ENCODE peak calls at places on chromosomes 11 and 22, in six cellular contexts. One of them, this sample, is unnamed.

GRCh38 chr11:132780051-132780450 is 752.2 kb downstream of the OPCML start:
- DNase-seq in kidney epithelial cell: no peak
- DNase-seq in cardiac muscle cell: no peak
- DNase-seq in breast epithelium: no peak
- DNase-seq in GM13977: no peak
- DNase-seq in choroid plexus epithelial cell: peak
- DNase-seq in this sample: no peak

GRCh38 chr11:60328460-60328859 is 1.4 kb downstream of the MS4A6E start:
- DNase-seq in kidney epithelial cell: no peak
- DNase-seq in breast epithelium: no peak
- DNase-seq in GM13977: no peak
- DNase-seq in choroid plexus epithelial cell: no peak
- DNase-seq in cardiac muscle cell: no peak
- DNase-seq in this sample: no peak

GRCh38 chr22:42443240-42444059 is 11.2 kb upstream of the NFAM1 start:
- DNase-seq in cardiac muscle cell: peak
- DNase-seq in kidney epithelial cell: no peak
- DNase-seq in choroid plexus epithelial cell: no peak
- DNase-seq in GM13977: no peak
- DNase-seq in breast epithelium: no peak
- DNase-seq in this sample: no peak

GRCh38 chr22:25668437-25668836 is 73.6 kb upstream of the MYO18B start:
- DNase-seq in GM13977: no peak
- DNase-seq in cardiac muscle cell: peak
- DNase-seq in choroid plexus epithelial cell: peak
- DNase-seq in breast epithelium: no peak
- DNase-seq in kidney epithelial cell: no peak
- DNase-seq in this sample: peak

GRCh38 chr22:19880786-19881569 is 26.3 kb upstream of the GNB1L start:
- DNase-seq in breast epithelium: peak
- DNase-seq in GM13977: no peak
- DNase-seq in cardiac muscle cell: peak
- DNase-seq in kidney epithelial cell: peak
- DNase-seq in choroid plexus epithelial cell: peak
- DNase-seq in this sample: peak

GRCh38 chr11:74278721-74279148 is 32.7 kb downstream of the P4HA3 start:
- DNase-seq in cardiac muscle cell: peak
- DNase-seq in GM13977: no peak
- DNase-seq in breast epithelium: no peak
- DNase-seq in kidney epithelial cell: peak
- DNase-seq in choroid plexus epithelial cell: peak
- DNase-seq in this sample: peak

GRCh38 chr22:27331526-27332281 is 469.9 kb downstream of the MN1 start:
- DNase-seq in breast epithelium: no peak
- DNase-seq in kidney epithelial cell: no peak
- DNase-seq in cardiac muscle cell: peak
- DNase-seq in GM13977: no peak
- DNase-seq in choroid plexus epithelial cell: peak
- DNase-seq in this sample: peak

GRCh38 chr11:94885581-94885980 is 87.8 kb downstream of the CWC15 start:
- DNase-seq in GM13977: no peak
- DNase-seq in choroid plexus epithelial cell: no peak
- DNase-seq in cardiac muscle cell: peak
- DNase-seq in breast epithelium: no peak
- DNase-seq in kidney epithelial cell: no peak
- DNase-seq in this sample: no peak

GRCh38 chr11:33521384-33521783 is 179.2 kb downstream of the C11orf91 start:
- DNase-seq in kidney epithelial cell: no peak
- DNase-seq in cardiac muscle cell: no peak
- DNase-seq in GM13977: no peak
- DNase-seq in choroid plexus epithelial cell: no peak
- DNase-seq in breast epithelium: no peak
- DNase-seq in this sample: no peak

GRCh38 chr11:111452146-111452545 is 60.0 kb downstream of the BTG4 start:
- DNase-seq in cardiac muscle cell: no peak
- DNase-seq in kidney epithelial cell: no peak
- DNase-seq in breast epithelium: no peak
- DNase-seq in choroid plexus epithelial cell: peak
- DNase-seq in GM13977: no peak
- DNase-seq in this sample: no peak

GRCh38 chr11:113577356-113578163 is 102.4 kb upstream of the DRD2 start:
- DNase-seq in GM13977: no peak
- DNase-seq in kidney epithelial cell: no peak
- DNase-seq in choroid plexus epithelial cell: no peak
- DNase-seq in cardiac muscle cell: no peak
- DNase-seq in breast epithelium: no peak
- DNase-seq in this sample: peak

GRCh38 chr11:127027000-127027399 is 26.4 kb upstream of the KIRREL3 start:
- DNase-seq in GM13977: no peak
- DNase-seq in kidney epithelial cell: no peak
- DNase-seq in breast epithelium: no peak
- DNase-seq in choroid plexus epithelial cell: no peak
- DNase-seq in cardiac muscle cell: no peak
- DNase-seq in this sample: no peak

GRCh38 chr11:88103337-88104206 is 71.7 kb downstream of the RAB38 start:
- DNase-seq in breast epithelium: no peak
- DNase-seq in GM13977: peak
- DNase-seq in kidney epithelial cell: no peak
- DNase-seq in choroid plexus epithelial cell: peak
- DNase-seq in cardiac muscle cell: peak
- DNase-seq in this sample: peak

GRCh38 chr11:126968915-126969314 is 31.7 kb downstream of the KIRREL3 start:
- DNase-seq in GM13977: no peak
- DNase-seq in breast epithelium: no peak
- DNase-seq in cardiac muscle cell: no peak
- DNase-seq in choroid plexus epithelial cell: no peak
- DNase-seq in kidney epithelial cell: no peak
- DNase-seq in this sample: no peak

GRCh38 chr11:85827768-85828639 is 17.1 kb upstream of the SYTL2 start:
- DNase-seq in choroid plexus epithelial cell: peak
- DNase-seq in GM13977: no peak
- DNase-seq in cardiac muscle cell: peak
- DNase-seq in breast epithelium: no peak
- DNase-seq in kidney epithelial cell: peak
- DNase-seq in this sample: peak

GRCh38 chr11:118109231-118109630 is 22.5 kb upstream of the SMIM35 start:
- DNase-seq in breast epithelium: no peak
- DNase-seq in cardiac muscle cell: peak
- DNase-seq in GM13977: no peak
- DNase-seq in kidney epithelial cell: no peak
- DNase-seq in choroid plexus epithelial cell: peak
- DNase-seq in this sample: peak

GRCh38 chr22:45503071-45503815 is 560 bp downstream of the FBLN1 start:
- DNase-seq in cardiac muscle cell: no peak
- DNase-seq in kidney epithelial cell: no peak
- DNase-seq in breast epithelium: no peak
- DNase-seq in GM13977: no peak
- DNase-seq in choroid plexus epithelial cell: no peak
- DNase-seq in this sample: peak

GRCh38 chr22:25626146-25626992 is 61.9 kb downstream of the GRK3 start:
- DNase-seq in choroid plexus epithelial cell: no peak
- DNase-seq in breast epithelium: no peak
- DNase-seq in cardiac muscle cell: no peak
- DNase-seq in kidney epithelial cell: no peak
- DNase-seq in GM13977: no peak
- DNase-seq in this sample: no peak

GRCh38 chr11:119895981-119896380 is 167.0 kb upstream of the NECTIN1 start:
- DNase-seq in breast epithelium: no peak
- DNase-seq in GM13977: no peak
- DNase-seq in choroid plexus epithelial cell: no peak
- DNase-seq in cardiac muscle cell: no peak
- DNase-seq in kidney epithelial cell: no peak
- DNase-seq in this sample: no peak

GRCh38 chr11:68839953-68840641 is 1.6 kb downstream of the CPT1A start:
- DNase-seq in cardiac muscle cell: peak
- DNase-seq in choroid plexus epithelial cell: peak
- DNase-seq in kidney epithelial cell: no peak
- DNase-seq in breast epithelium: no peak
- DNase-seq in GM13977: peak
- DNase-seq in this sample: peak

GRCh38 chr22:25754527-25755202 is 12.7 kb downstream of the MYO18B start:
- DNase-seq in breast epithelium: no peak
- DNase-seq in choroid plexus epithelial cell: peak
- DNase-seq in cardiac muscle cell: peak
- DNase-seq in kidney epithelial cell: no peak
- DNase-seq in GM13977: no peak
- DNase-seq in this sample: peak

GRCh38 chr11:108616549-108616948 is 23.0 kb upstream of the EXPH5 start:
- DNase-seq in kidney epithelial cell: peak
- DNase-seq in GM13977: no peak
- DNase-seq in breast epithelium: no peak
- DNase-seq in cardiac muscle cell: peak
- DNase-seq in choroid plexus epithelial cell: peak
- DNase-seq in this sample: peak

DNA sequence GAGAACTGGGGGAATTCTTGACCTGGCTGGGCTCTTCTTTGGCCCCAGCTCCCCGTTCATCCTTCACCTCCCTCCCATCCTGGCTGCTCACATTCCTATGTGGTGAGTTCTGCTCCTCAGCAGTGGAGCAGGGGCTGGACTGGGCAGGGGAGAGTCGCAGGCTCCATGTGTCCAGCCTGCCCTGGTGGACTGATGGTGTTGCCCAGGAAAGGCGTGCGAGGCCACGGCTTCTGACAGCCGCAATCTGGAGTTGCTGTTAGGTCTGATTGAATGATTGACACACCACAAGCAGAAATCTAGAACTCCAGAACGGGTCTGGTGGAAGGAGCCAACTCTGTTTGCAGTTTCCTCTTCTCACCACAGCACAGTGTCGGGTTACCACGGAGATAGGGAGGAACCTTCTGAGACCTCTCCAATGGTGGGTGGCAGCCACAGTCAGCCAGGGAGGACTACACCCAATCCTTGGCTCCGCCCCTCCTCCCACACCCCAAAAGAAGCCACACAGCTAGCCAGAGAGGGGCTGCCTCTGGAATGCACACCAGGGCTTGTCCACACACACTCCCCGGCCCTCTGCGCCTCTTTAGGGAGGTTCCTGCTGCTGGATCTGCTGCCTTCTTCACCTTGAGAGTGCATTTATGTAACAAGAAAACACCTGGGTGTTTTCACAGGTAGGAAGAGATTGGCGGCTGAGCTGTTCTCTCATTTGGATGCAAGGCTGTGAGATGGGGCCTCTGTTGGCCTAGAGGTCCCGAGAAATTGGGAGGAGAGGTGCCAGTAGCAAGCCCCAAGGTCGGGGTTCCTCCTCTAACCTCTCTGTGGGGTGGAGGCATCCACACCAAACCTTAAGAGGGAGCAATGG is 56.4 kb upstream of the CD44 start:
- DNase-seq in kidney epithelial cell: peak
- DNase-seq in breast epithelium: peak
- DNase-seq in cardiac muscle cell: peak
- DNase-seq in GM13977: peak
- DNase-seq in choroid plexus epithelial cell: peak
- DNase-seq in this sample: peak
- TF ChIP-seq CTCF in kidney epithelial cell: no peak
- TF ChIP-seq CTCF in breast epithelium: no peak
- TF ChIP-seq CTCF in cardiac muscle cell: no peak
- TF ChIP-seq CTCF in GM13977: peak
- TF ChIP-seq CTCF in choroid plexus epithelial cell: peak
- TF ChIP-seq CTCF in this sample: no peak

DNA sequence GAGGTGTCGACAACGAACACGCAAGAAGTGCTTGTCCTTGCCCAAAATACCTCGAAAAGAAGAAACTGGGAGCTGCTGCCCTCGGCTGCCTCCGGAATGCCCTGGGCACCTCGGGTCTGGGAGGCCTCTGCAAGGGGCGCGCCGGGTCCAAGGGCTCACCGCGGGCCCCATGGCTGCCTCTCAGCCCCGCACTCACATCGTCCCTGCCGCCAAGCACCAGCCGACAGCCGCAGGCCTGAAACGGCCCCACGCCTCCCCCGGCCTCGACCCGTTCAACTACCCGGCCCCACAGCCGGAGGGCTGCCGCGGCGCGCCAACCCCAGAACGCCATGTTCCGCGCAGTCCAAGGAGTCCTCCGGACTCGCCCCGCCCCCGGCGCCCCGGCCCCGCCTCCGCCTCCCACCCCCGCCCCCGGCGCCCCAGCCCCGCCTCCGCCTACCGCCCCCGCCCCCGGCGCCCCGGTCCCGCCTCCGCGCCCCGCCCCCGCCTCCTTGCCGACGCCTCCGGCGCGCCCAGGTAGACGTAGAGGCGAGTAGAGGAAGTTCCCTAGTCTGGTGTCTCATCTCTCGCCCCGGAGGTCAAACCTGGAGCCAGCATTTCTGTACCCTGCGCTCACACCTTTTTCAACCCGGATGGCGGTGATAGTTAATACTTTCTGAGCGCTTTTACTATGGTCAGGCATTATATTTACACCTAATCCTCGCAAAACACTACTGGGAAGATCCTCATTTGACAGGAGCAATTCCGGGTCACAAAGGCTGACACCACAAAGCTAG is at the start of gene SIRT3:
- DNase-seq in GM13977: peak
- DNase-seq in cardiac muscle cell: peak
- DNase-seq in kidney epithelial cell: peak
- DNase-seq in choroid plexus epithelial cell: peak
- DNase-seq in breast epithelium: peak
- DNase-seq in this sample: peak
- TF ChIP-seq CTCF in GM13977: no peak
- TF ChIP-seq CTCF in cardiac muscle cell: no peak
- TF ChIP-seq CTCF in kidney epithelial cell: no peak
- TF ChIP-seq CTCF in choroid plexus epithelial cell: no peak
- TF ChIP-seq CTCF in breast epithelium: peak
- TF ChIP-seq CTCF in this sample: no peak

GRCh38 chr11:123434262-123434661 is 4.2 kb downstream of the GRAMD1B start:
- DNase-seq in choroid plexus epithelial cell: peak
- DNase-seq in cardiac muscle cell: no peak
- DNase-seq in breast epithelium: no peak
- DNase-seq in kidney epithelial cell: no peak
- DNase-seq in GM13977: peak
- DNase-seq in this sample: peak
- TF ChIP-seq CTCF in choroid plexus epithelial cell: peak
- TF ChIP-seq CTCF in cardiac muscle cell: peak
- TF ChIP-seq CTCF in breast epithelium: no peak
- TF ChIP-seq CTCF in kidney epithelial cell: no peak
- TF ChIP-seq CTCF in GM13977: peak
- TF ChIP-seq CTCF in this sample: no peak

GRCh38 chr11:107576497-107577086 is 11.1 kb upstream of the ALKBH8 start:
- DNase-seq in breast epithelium: no peak
- DNase-seq in cardiac muscle cell: peak
- DNase-seq in GM13977: peak
- DNase-seq in choroid plexus epithelial cell: peak
- DNase-seq in kidney epithelial cell: no peak
- DNase-seq in this sample: peak
- TF ChIP-seq CTCF in breast epithelium: peak
- TF ChIP-seq CTCF in cardiac muscle cell: peak
- TF ChIP-seq CTCF in GM13977: peak
- TF ChIP-seq CTCF in choroid plexus epithelial cell: peak
- TF ChIP-seq CTCF in kidney epithelial cell: peak
- TF ChIP-seq CTCF in this sample: peak

DNA sequence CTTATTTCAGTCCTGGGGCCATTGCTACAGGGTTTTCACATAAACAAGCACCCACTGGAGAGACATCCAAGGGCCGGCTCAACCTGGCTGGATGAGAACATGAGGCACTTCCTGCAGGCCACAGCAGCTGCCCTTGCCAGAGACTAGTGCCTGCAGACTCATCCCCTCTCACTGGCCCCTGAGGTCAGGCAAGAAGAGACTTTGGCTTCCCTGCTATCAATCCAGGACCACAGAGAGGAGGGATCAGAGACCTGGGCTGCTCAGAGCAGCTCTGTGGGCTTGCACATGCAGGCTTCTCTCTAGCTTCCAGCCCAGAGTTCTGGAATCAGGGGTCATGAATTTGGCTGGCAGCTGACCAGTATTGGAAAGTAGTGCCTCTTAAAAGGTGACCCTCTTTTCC is 79.5 kb downstream of the CABIN1 start:
- DNase-seq in kidney epithelial cell: no peak
- DNase-seq in cardiac muscle cell: no peak
- DNase-seq in GM13977: no peak
- DNase-seq in breast epithelium: no peak
- DNase-seq in choroid plexus epithelial cell: peak
- DNase-seq in this sample: no peak
- TF ChIP-seq CTCF in kidney epithelial cell: no peak
- TF ChIP-seq CTCF in cardiac muscle cell: no peak
- TF ChIP-seq CTCF in GM13977: no peak
- TF ChIP-seq CTCF in breast epithelium: no peak
- TF ChIP-seq CTCF in choroid plexus epithelial cell: no peak
- TF ChIP-seq CTCF in this sample: no peak